ENCODE peak calls at places on chromosome 11, in four cellular contexts. Q is H1, N is K562, H is GM12878. V is an unnamed sample.

GRCh38 chr11:67082071-67082791 is 25.6 kb downstream of the RHOD start:
- DNase-seq in Q (peak; percentile 68), N (peak; percentile 58), H (no peak), V (no peak)

GRCh38 chr11:15289718-15290117 is 175.0 kb downstream of the INSC start:
- DNase-seq in Q (no peak), N (no peak), H (no peak), V (no peak)

GRCh38 chr11:134124660-134125451 is 56.0 kb downstream of the JAM3 start:
- DNase-seq in Q (peak; percentile 73), N (peak; percentile 17), H (no peak), V (peak; percentile 66)

GRCh38 chr11:115802641-115803040 is 298.4 kb upstream of the CADM1 start:
- DNase-seq in Q (no peak), N (no peak), H (no peak), V (no peak)

GRCh38 chr11:128735935-128736610 is 42.2 kb downstream of the FLI1 start:
- DNase-seq in Q (no peak), N (no peak), H (no peak), V (no peak)

GRCh38 chr11:111329306-111330204 is 31.2 kb downstream of the POU2AF3 start:
- DNase-seq in Q (no peak), N (no peak), H (no peak), V (no peak)

GRCh38 chr11:128908391-128909246 is 17.5 kb downstream of the KCNJ5 start:
- DNase-seq in Q (no peak), N (no peak), H (no peak), V (peak; percentile 82)

GRCh38 chr11:121479355-121479754 is 26.6 kb upstream of the SORL1-AS1 start:
- DNase-seq in Q (peak; percentile 63), N (no peak), H (no peak), V (no peak)

GRCh38 chr11:69925366-69926196 is 106.4 kb upstream of the FGF3 start:
- DNase-seq in Q (no peak), N (no peak), H (no peak), V (peak; percentile 49)

GRCh38 chr11:23995891-23996290 is 501.0 kb upstream of the LUZP2 start:
- DNase-seq in Q (no peak), N (no peak), H (no peak), V (peak; percentile 96)

GRCh38 chr11:6418199-6418957 is 516 bp downstream of the APBB1 start:
- DNase-seq in Q (no peak), N (no peak), H (no peak), V (no peak)

GRCh38 chr11:44596541-44597276 is 31.2 kb downstream of the CD82 start:
- DNase-seq in Q (no peak), N (no peak), H (peak; percentile 84), V (no peak)

GRCh38 chr11:101091781-101092180 is 37.8 kb downstream of the PGR start:
- DNase-seq in Q (no peak), N (no peak), H (no peak), V (no peak)

GRCh38 chr11:129146196-129146595 is 45.9 kb downstream of the ARHGAP32 start:
- DNase-seq in Q (no peak), N (no peak), H (no peak), V (peak; percentile 64)

GRCh38 chr11:123301696-123302400 is 106.8 kb upstream of the CLMP start:
- DNase-seq in Q (peak; percentile 93), N (peak; percentile 41), H (peak; percentile 32), V (peak; percentile 11)

GRCh38 chr11:35919244-35919643 is 24.6 kb upstream of the LDLRAD3 start:
- DNase-seq in Q (no peak), N (no peak), H (no peak), V (peak; percentile 12)

GRCh38 chr11:120517390-120518315 is 6.1 kb downstream of the GRIK4 start:
- DNase-seq in Q (no peak), N (no peak), H (no peak), V (peak; percentile 52)

GRCh38 chr11:73197348-73197747 is 20.7 kb upstream of the P2RY2 start:
- DNase-seq in Q (no peak), N (no peak), H (no peak), V (no peak)

DNA sequence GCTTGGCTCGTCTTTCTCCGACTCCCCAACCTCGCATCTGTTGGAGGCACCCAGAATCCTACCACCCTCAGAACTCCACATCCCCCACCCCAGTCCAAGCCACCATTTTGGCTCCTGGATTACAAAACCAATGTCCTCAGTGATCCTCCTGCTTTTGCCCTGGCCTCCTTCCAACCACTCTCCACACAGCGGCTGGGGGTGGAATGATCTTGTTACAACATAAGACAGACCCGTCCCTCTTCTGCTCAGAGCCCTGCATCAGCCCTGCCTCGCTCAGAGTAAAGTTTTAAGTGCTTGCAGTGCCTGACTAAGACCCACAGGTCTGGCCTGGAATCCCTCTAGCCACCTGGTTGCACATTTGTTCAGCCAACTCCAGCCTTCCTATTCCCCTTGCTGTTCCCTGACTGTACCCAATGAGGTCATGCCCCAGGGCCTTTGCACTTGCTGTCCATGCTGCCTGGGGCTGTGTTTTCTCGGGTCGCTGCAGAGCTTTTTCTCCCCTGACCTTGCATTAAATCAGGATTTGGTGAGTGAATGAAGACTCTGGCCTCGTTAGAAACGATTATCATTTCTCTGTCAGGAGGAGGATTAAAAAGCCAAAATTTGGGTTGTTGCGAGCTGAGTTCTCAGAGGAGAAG is 67.3 kb downstream of the IGF2 start:
- DNase-seq in Q (no peak), N (no peak), H (no peak), V (no peak)
- TF ChIP-seq CHD1 in Q (no peak), N (no peak), H (no peak), V (no peak)

GRCh38 chr11:61482513-61482912 is 26.0 kb upstream of the LRRC10B start:
- DNase-seq in Q (peak; percentile 96), N (peak; percentile 66), H (no peak), V (no peak)
- TF ChIP-seq CHD1 in Q (no peak), N (no peak), H (no peak), V (no peak)

DNA sequence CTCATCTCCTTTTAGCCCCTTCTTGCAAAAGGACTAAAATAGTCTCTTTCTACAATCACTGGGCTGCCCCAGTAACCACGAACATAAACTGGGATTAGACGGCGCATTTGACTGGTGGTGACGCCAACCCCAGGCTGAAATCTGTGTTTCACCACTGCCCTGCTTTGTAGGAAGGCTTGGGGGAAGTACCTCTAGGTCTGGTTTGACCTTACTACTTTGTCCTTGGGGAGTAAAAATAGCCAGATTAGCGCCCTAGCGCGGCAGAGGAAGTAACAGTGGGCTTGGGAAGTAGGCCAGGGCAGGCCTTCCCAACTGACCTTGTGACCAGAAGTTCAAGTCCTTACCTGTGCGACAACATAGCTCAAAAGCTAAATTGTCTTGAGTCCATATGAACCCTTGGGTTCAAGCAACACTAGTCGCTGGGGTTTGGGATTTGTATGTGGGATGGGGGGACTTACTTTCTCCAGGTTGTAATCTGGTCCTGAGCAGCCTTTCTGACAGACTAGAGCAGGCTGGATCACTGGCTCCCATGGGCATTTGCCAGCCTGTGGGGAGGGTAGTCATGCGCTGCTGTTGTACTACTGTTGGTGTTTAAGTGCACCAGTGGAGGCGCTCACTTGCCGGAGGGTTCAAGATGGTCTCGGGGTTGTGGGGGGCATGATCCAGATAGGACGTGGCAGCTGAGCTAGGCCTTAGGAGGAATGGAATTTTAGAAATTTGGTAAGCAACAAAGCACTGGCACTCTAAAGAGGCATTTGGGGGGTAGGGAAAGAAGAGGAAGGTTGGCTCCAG is 953 bp upstream of the PACS1 start:
- DNase-seq in Q (peak; percentile 48), N (peak; percentile 49), H (no peak), V (peak; percentile 63)
- TF ChIP-seq CHD1 in Q (no peak), N (no peak), H (no peak), V (no peak)

DNA sequence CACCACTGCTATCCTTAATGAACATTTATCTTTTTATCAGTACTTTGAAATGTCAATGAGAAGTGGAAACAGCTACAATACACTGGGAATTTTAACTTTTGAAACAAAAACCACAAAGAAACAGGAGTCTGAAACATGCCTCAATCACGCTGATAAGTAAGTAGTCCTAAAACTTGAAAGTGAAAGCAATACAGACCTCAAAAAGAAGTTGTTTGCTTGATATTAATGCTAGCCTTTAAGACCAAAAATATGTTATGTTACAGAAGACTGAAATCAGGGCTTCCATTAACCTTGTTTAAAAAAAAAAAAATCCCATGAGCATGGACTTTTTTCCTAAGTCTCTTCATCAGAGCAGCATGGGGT is 21.3 kb downstream of the PHF21A start:
- DNase-seq in Q (no peak), N (no peak), H (no peak), V (peak; percentile 41)
- TF ChIP-seq CHD1 in Q (no peak), N (no peak), H (no peak), V (no peak)

GRCh38 chr11:43359432-43359818 is 705 bp downstream of the TTC17 start:
- DNase-seq in Q (no peak), N (peak; percentile 57), H (peak; percentile 21), V (peak; percentile 28)
- TF ChIP-seq CHD1 in Q (no peak), N (no peak), H (no peak), V (no peak)

GRCh38 chr11:10898763-10899541 is 41.1 kb upstream of the ZBED5 start:
- DNase-seq in Q (no peak), N (peak; percentile 57), H (no peak), V (no peak)
- TF ChIP-seq CHD1 in Q (no peak), N (peak; percentile 42), H (no peak), V (peak; percentile 46)

V was measured in IMR-90.